ENCODE peak calls at places on chromosomes 12 and 14, in five cellular contexts. U, Q, K, X and M are unnamed samples.

GRCh38 chr12:43402431-43402830 is 149.6 kb downstream of the ADAMTS20 start:
- DNase-seq in U (no peak), Q (no peak), K (no peak), X (no peak), M (no peak)

GRCh38 chr14:92280554-92281262 is 42.3 kb upstream of the SLC24A4 start:
- DNase-seq in U (no peak), Q (no peak), K (no peak), X (no peak), M (no peak)

GRCh38 chr14:35963209-35963608 is 137.1 kb downstream of the BRMS1L start:
- DNase-seq in U (no peak), Q (no peak), K (no peak), X (peak), M (no peak)

GRCh38 chr12:130224613-130225012 is 62.3 kb downstream of the FZD10 start:
- DNase-seq in U (no peak), Q (no peak), K (peak), X (no peak), M (no peak)

GRCh38 chr14:49892301-49892635 is 614 bp upstream of the ARF6 start:
- DNase-seq in U (peak), Q (peak), K (no peak), X (no peak), M (no peak)

GRCh38 chr14:31326111-31326510 is 94.2 kb downstream of the HEATR5A start:
- DNase-seq in U (no peak), Q (no peak), K (no peak), X (peak), M (no peak)

GRCh38 chr12:121579190-121579791 is 1.5 kb downstream of the KDM2B start:
- DNase-seq in U (no peak), Q (no peak), K (peak), X (no peak), M (no peak)

GRCh38 chr12:11758087-11758837 is 108.8 kb downstream of the ETV6 start:
- DNase-seq in U (no peak), Q (no peak), K (no peak), X (no peak), M (no peak)

GRCh38 chr14:49946320-49947141 is 53.6 kb downstream of the ARF6 start:
- DNase-seq in U (peak), Q (peak), K (no peak), X (peak), M (no peak)

GRCh38 chr12:119841433-119842210 is 35.5 kb downstream of the CIT start:
- DNase-seq in U (no peak), Q (no peak), K (no peak), X (no peak), M (no peak)